ENCODE peak calls at places on chromosomes 11 and 22, in four cellular contexts. H is MM.1S, G is IMR-90, M is colonic mucosa. P is an unnamed sample. For H3K36me3, the result is how much of the 10 kb centered on the place peaks cover.

GRCh38 chr11:112828433-112828832 is 132.8 kb upstream of the NCAM1 start:
- DNase-seq in H (no peak), G (no peak), M (no peak), P (no peak)

GRCh38 chr22:50146440-50147228 is 23.9 kb upstream of the PANX2 start:
- DNase-seq in H (no peak), G (peak), M (peak), P (no peak)

GRCh38 chr22:47776329-47776728 is 1013.9 kb downstream of the TBC1D22A start:
- DNase-seq in H (no peak), G (no peak), M (no peak), P (peak)

GRCh38 chr11:122703541-122704272 is 48.2 kb downstream of the UBASH3B start:
- DNase-seq in H (no peak), G (no peak), M (no peak), P (no peak)

GRCh38 chr11:45094958-45095690 is 51.3 kb upstream of the PRDM11 start:
- DNase-seq in H (no peak), G (no peak), M (peak), P (peak)

GRCh38 chr11:117814766-117815261 is 9.7 kb downstream of the FXYD2 start:
- DNase-seq in H (peak), G (no peak), M (peak), P (peak)

GRCh38 chr11:112752563-112752962 is 208.7 kb upstream of the NCAM1 start:
- DNase-seq in H (no peak), G (no peak), M (no peak), P (no peak)

GRCh38 chr11:73445980-73446379 is 69.8 kb downstream of the RELT start:
- DNase-seq in H (no peak), G (no peak), M (no peak), P (no peak)

GRCh38 chr11:42620796-42621195 is 691.0 kb upstream of the API5 start:
- DNase-seq in H (no peak), G (no peak), M (no peak), P (no peak)

DNA sequence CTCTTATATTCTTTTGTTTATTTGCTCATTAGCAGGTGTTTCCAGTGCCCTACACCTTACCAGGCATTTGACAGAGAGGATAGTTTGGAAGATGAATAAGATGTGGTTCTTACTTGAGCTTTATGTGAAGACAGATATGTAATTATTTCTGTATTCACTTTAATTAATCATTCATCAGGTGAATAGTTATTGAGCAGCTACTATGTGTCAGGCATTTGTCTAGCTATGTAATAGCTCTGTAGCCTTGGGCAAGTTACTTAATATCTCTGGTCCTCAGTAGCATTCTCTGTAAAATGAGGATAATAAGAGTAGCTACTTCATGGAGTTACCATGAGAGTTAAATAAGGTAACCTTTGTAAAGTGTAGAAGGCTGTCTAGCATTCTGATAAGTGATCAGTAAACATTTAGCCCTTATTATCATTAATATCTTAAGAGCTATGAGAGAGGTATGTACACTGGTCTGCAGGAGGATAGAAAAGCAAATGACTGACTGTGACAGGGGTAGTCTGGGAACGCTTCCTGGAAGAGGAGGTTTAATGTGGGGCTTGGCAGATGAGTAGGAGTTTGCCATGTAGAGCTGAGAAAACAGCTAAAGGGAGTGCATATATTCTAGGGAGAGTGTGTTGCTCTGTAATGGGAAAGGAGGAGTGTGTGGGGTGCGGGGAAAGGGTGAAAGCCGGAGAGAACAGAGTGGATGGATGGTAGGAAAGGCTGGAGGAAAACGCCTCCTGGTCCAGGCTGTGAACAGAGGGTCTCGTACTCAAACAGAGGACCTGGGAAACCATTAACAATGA is 56.1 kb downstream of the MICAL2 start:
- DNase-seq in H (no peak), G (no peak), M (no peak), P (no peak)
- H3K4me3 ChIP-seq in H (no peak), G (no peak), M (no peak), P (no peak)

GRCh38 chr22:32649515-32650200 is 151.8 kb upstream of the TIMP3 start:
- DNase-seq in H (no peak), G (peak), M (no peak), P (no peak)
- H3K9ac ChIP-seq in H (no peak), G (no peak), M (no peak), P (no peak)

GRCh38 chr11:68567553-68567952 is 107.0 kb downstream of the PPP6R3 start:
- DNase-seq in H (no peak), G (no peak), M (no peak), P (no peak)

GRCh38 chr11:68564261-68564660 is 103.7 kb downstream of the PPP6R3 start:
- DNase-seq in H (no peak), G (no peak), M (no peak), P (no peak)

GRCh38 chr11:68569357-68569756 is 108.8 kb downstream of the PPP6R3 start:
- DNase-seq in H (peak), G (no peak), M (no peak), P (no peak)

GRCh38 chr11:68563454-68563853 is 102.9 kb downstream of the PPP6R3 start:
- DNase-seq in H (no peak), G (no peak), M (no peak), P (no peak)

GRCh38 chr11:68565768-68566167 is 105.2 kb downstream of the PPP6R3 start:
- DNase-seq in H (no peak), G (no peak), M (no peak), P (no peak)
- H3K36me3 ChIP-seq in H (under half), G (under half), M (under half), P (half or more)

GRCh38 chr11:70507466-70508230 is 109.3 kb downstream of the CTTN start:
- DNase-seq in H (no peak), G (no peak), M (no peak), P (no peak)
- H3K4me3 ChIP-seq in H (no peak), G (no peak), M (no peak), P (no peak)

GRCh38 chr11:77470971-77471370 is 2.9 kb downstream of the PAK1 start:
- DNase-seq in H (no peak), G (no peak), M (no peak), P (no peak)

GRCh38 chr11:77470504-77470903 is 3.4 kb downstream of the PAK1 start:
- DNase-seq in H (peak), G (no peak), M (no peak), P (no peak)

GRCh38 chr11:77473001-77473800 is 693 bp downstream of the PAK1 start:
- DNase-seq in H (peak), G (no peak), M (peak), P (peak)

GRCh38 chr11:77473801-77474508 is at the start of gene PAK1:
- DNase-seq in H (peak), G (peak), M (peak), P (peak)

GRCh38 chr11:77471520-77472234 is 2.2 kb downstream of the PAK1 start:
- DNase-seq in H (peak), G (no peak), M (peak), P (peak)
- H3K9ac ChIP-seq in H (no peak), G (no peak), M (peak), P (no peak)

GRCh38 chr11:20075627-20076026 is 84.6 kb downstream of the DBX1 start:
- DNase-seq in H (no peak), G (no peak), M (no peak), P (peak)

GRCh38 chr11:20077973-20078372 is 82.3 kb downstream of the DBX1 start:
- DNase-seq in H (no peak), G (no peak), M (no peak), P (peak)

GRCh38 chr11:20081336-20081735 is 78.9 kb downstream of the DBX1 start:
- DNase-seq in H (no peak), G (no peak), M (no peak), P (peak)

GRCh38 chr11:20078846-20079245 is 81.4 kb downstream of the DBX1 start:
- DNase-seq in H (no peak), G (no peak), M (no peak), P (no peak)

DNA sequence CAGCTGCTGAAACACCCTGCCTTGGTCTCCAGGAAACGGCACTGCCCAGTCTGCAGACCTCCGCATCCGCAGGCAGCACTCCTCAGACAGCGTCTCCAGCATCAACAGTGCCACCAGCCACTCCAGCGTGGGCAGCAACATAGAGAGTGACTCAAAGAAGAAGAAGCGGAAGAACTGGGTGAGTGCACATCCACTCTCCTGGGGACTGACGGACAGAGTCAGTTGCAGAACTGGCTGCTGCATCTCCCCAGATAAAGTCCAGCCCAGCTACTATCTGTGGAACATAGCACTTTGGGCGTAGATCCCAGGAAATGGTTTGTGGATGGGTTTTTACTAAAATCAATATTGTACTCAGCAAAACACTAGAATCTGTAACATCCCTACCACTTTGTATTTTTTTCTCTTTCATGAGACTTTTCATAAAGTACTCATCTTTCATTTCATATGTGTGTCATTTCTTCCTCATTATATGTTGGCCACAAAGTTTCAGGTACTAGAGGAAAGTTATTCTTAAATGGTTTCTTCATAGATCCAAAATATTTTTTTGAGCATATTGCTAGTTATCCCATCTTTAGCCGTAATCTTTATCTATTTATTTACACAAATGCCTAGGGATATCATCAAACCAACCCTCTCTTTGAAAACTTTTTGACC is 80.1 kb downstream of the DBX1 start:
- DNase-seq in H (no peak), G (no peak), M (no peak), P (peak)
- H3K36me3 ChIP-seq in H (under half), G (under half), M (under half), P (under half)

P was measured in endodermal cell.